ENCODE peak calls at places on chromosome 18, in ten cellular contexts. One of them, this sample, is unnamed.

GRCh38 chr18:55982992-55983391 is 395.0 kb upstream of the TCF4 start:
- DNase-seq in GM12878: no peak
- DNase-seq in kidney epithelial cell: no peak
- DNase-seq in left lung: no peak
- DNase-seq in mucosa of descending colon: no peak
- DNase-seq in endodermal cell: peak; percentile 56
- DNase-seq in psoas muscle: no peak
- DNase-seq in tibial nerve: no peak
- DNase-seq in heart left ventricle: no peak
- DNase-seq in tibial artery: no peak
- DNase-seq in this sample: no peak

GRCh38 chr18:31217038-31217437 is 54.4 kb upstream of the DSC1 start:
- DNase-seq in endodermal cell: peak; percentile 59
- DNase-seq in heart left ventricle: no peak
- DNase-seq in tibial nerve: no peak
- DNase-seq in GM12878: no peak
- DNase-seq in tibial artery: no peak
- DNase-seq in mucosa of descending colon: no peak
- DNase-seq in left lung: no peak
- DNase-seq in psoas muscle: no peak
- DNase-seq in kidney epithelial cell: no peak
- DNase-seq in this sample: no peak

GRCh38 chr18:4511166-4511565 is 56.1 kb upstream of the DLGAP1 start:
- DNase-seq in heart left ventricle: no peak
- DNase-seq in mucosa of descending colon: no peak
- DNase-seq in left lung: no peak
- DNase-seq in GM12878: no peak
- DNase-seq in tibial nerve: no peak
- DNase-seq in kidney epithelial cell: no peak
- DNase-seq in endodermal cell: peak; percentile 49
- DNase-seq in psoas muscle: no peak
- DNase-seq in tibial artery: no peak
- DNase-seq in this sample: peak; percentile 5

GRCh38 chr18:43139288-43139946 is 23.9 kb upstream of the RIT2 start:
- DNase-seq in heart left ventricle: no peak
- DNase-seq in tibial artery: no peak
- DNase-seq in endodermal cell: no peak
- DNase-seq in kidney epithelial cell: no peak
- DNase-seq in mucosa of descending colon: peak; percentile 40
- DNase-seq in GM12878: no peak
- DNase-seq in tibial nerve: no peak
- DNase-seq in left lung: no peak
- DNase-seq in psoas muscle: no peak
- DNase-seq in this sample: no peak

GRCh38 chr18:22999212-22999611 is 66.1 kb downstream of the RBBP8 start:
- DNase-seq in mucosa of descending colon: no peak
- DNase-seq in psoas muscle: no peak
- DNase-seq in endodermal cell: no peak
- DNase-seq in left lung: no peak
- DNase-seq in GM12878: no peak
- DNase-seq in kidney epithelial cell: no peak
- DNase-seq in heart left ventricle: no peak
- DNase-seq in tibial nerve: no peak
- DNase-seq in tibial artery: no peak
- DNase-seq in this sample: no peak

GRCh38 chr18:248053-248452 is 19.8 kb downstream of the THOC1 start:
- DNase-seq in psoas muscle: no peak
- DNase-seq in left lung: no peak
- DNase-seq in tibial artery: no peak
- DNase-seq in GM12878: no peak
- DNase-seq in tibial nerve: no peak
- DNase-seq in mucosa of descending colon: no peak
- DNase-seq in heart left ventricle: no peak
- DNase-seq in kidney epithelial cell: no peak
- DNase-seq in endodermal cell: no peak
- DNase-seq in this sample: no peak

GRCh38 chr18:22172594-22173049 is 3.2 kb downstream of the GATA6 start:
- DNase-seq in endodermal cell: peak; percentile 59
- DNase-seq in heart left ventricle: no peak
- DNase-seq in GM12878: no peak
- DNase-seq in tibial nerve: no peak
- DNase-seq in kidney epithelial cell: no peak
- DNase-seq in psoas muscle: no peak
- DNase-seq in mucosa of descending colon: no peak
- DNase-seq in left lung: peak; percentile 47
- DNase-seq in tibial artery: peak; percentile 40
- DNase-seq in this sample: no peak

GRCh38 chr18:73509460-73509859 is 638.2 kb downstream of the FBXO15 start:
- DNase-seq in kidney epithelial cell: no peak
- DNase-seq in mucosa of descending colon: no peak
- DNase-seq in psoas muscle: no peak
- DNase-seq in tibial artery: no peak
- DNase-seq in endodermal cell: no peak
- DNase-seq in left lung: no peak
- DNase-seq in heart left ventricle: no peak
- DNase-seq in GM12878: no peak
- DNase-seq in tibial nerve: no peak
- DNase-seq in this sample: no peak

GRCh38 chr18:13286456-13287125 is 68.0 kb downstream of the LDLRAD4 start:
- DNase-seq in psoas muscle: no peak
- DNase-seq in GM12878: no peak
- DNase-seq in kidney epithelial cell: no peak
- DNase-seq in mucosa of descending colon: no peak
- DNase-seq in left lung: no peak
- DNase-seq in endodermal cell: no peak
- DNase-seq in tibial nerve: no peak
- DNase-seq in heart left ventricle: no peak
- DNase-seq in tibial artery: no peak
- DNase-seq in this sample: no peak

DNA sequence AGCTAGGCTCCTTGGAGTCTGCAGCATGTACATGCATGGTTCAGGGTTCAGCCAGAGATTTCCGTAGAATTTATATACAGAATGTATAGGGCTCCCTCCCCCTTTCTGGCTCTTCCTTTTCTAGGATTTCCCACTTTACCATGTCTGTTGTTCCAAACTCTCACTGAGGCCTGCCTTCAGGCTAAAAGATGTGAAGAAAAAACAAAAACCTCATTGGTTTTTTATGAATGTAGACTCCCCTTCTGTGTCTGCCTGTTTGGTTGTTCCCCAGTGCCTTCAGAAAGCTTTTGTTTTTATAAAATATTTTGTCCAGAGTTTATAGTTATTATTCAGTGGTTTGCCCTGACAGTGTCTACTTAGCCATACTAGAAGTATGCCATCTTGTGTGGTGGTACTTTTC is 3.6 kb downstream of the NDUFV2 start:
- DNase-seq in psoas muscle: no peak
- DNase-seq in GM12878: no peak
- DNase-seq in endodermal cell: no peak
- DNase-seq in tibial nerve: no peak
- DNase-seq in left lung: no peak
- DNase-seq in heart left ventricle: no peak
- DNase-seq in mucosa of descending colon: no peak
- DNase-seq in kidney epithelial cell: no peak
- DNase-seq in tibial artery: no peak
- DNase-seq in this sample: no peak
- TF ChIP-seq CTCF in psoas muscle: no peak
- TF ChIP-seq CTCF in GM12878: no peak
- TF ChIP-seq CTCF in endodermal cell: no peak
- TF ChIP-seq CTCF in tibial nerve: no peak
- TF ChIP-seq CTCF in left lung: no peak
- TF ChIP-seq CTCF in heart left ventricle: no peak
- TF ChIP-seq CTCF in mucosa of descending colon: no peak
- TF ChIP-seq CTCF in kidney epithelial cell: no peak
- TF ChIP-seq CTCF in tibial artery: no peak
- TF ChIP-seq CTCF in this sample: no peak

GRCh38 chr18:9552616-9553015 is 61.7 kb downstream of the PPP4R1 start:
- DNase-seq in tibial nerve: no peak
- DNase-seq in left lung: no peak
- DNase-seq in heart left ventricle: no peak
- DNase-seq in psoas muscle: no peak
- DNase-seq in GM12878: no peak
- DNase-seq in endodermal cell: no peak
- DNase-seq in tibial artery: no peak
- DNase-seq in mucosa of descending colon: no peak
- DNase-seq in kidney epithelial cell: no peak
- DNase-seq in this sample: no peak
- H3K36me3 ChIP-seq in tibial nerve: peaks cover 99% of the 10 kb centered on the region
- H3K36me3 ChIP-seq in left lung: peaks cover 100% of the 10 kb centered on the region
- H3K36me3 ChIP-seq in heart left ventricle: peaks cover 100% of the 10 kb centered on the region
- H3K36me3 ChIP-seq in psoas muscle: peaks cover 8% of the 10 kb centered on the region
- H3K36me3 ChIP-seq in GM12878: peaks cover 23% of the 10 kb centered on the region
- H3K36me3 ChIP-seq in endodermal cell: peaks cover 93% of the 10 kb centered on the region
- H3K36me3 ChIP-seq in tibial artery: peaks cover 98% of the 10 kb centered on the region
- H3K36me3 ChIP-seq in mucosa of descending colon: peaks cover 22% of the 10 kb centered on the region
- H3K36me3 ChIP-seq in kidney epithelial cell: peaks cover 1% of the 10 kb centered on the region
- H3K36me3 ChIP-seq in this sample: peaks cover 5% of the 10 kb centered on the region

GRCh38 chr18:29648891-29649290 is 1393.7 kb downstream of the DSC3 start:
- DNase-seq in psoas muscle: no peak
- DNase-seq in heart left ventricle: no peak
- DNase-seq in left lung: no peak
- DNase-seq in tibial nerve: no peak
- DNase-seq in GM12878: no peak
- DNase-seq in tibial artery: no peak
- DNase-seq in mucosa of descending colon: no peak
- DNase-seq in kidney epithelial cell: no peak
- DNase-seq in endodermal cell: no peak
- DNase-seq in this sample: no peak

GRCh38 chr18:29653816-29654215 is 1388.7 kb downstream of the DSC3 start:
- DNase-seq in mucosa of descending colon: no peak
- DNase-seq in endodermal cell: no peak
- DNase-seq in left lung: no peak
- DNase-seq in GM12878: no peak
- DNase-seq in heart left ventricle: no peak
- DNase-seq in kidney epithelial cell: no peak
- DNase-seq in tibial artery: no peak
- DNase-seq in psoas muscle: no peak
- DNase-seq in tibial nerve: no peak
- DNase-seq in this sample: no peak

GRCh38 chr18:29652797-29653196 is 1389.7 kb downstream of the DSC3 start:
- DNase-seq in tibial nerve: no peak
- DNase-seq in GM12878: no peak
- DNase-seq in psoas muscle: no peak
- DNase-seq in tibial artery: no peak
- DNase-seq in heart left ventricle: no peak
- DNase-seq in mucosa of descending colon: no peak
- DNase-seq in kidney epithelial cell: no peak
- DNase-seq in endodermal cell: no peak
- DNase-seq in left lung: no peak
- DNase-seq in this sample: no peak

GRCh38 chr18:29647700-29648099 is 1394.8 kb downstream of the DSC3 start:
- DNase-seq in tibial artery: no peak
- DNase-seq in left lung: no peak
- DNase-seq in psoas muscle: no peak
- DNase-seq in kidney epithelial cell: no peak
- DNase-seq in mucosa of descending colon: no peak
- DNase-seq in endodermal cell: no peak
- DNase-seq in tibial nerve: no peak
- DNase-seq in GM12878: no peak
- DNase-seq in heart left ventricle: no peak
- DNase-seq in this sample: no peak

DNA sequence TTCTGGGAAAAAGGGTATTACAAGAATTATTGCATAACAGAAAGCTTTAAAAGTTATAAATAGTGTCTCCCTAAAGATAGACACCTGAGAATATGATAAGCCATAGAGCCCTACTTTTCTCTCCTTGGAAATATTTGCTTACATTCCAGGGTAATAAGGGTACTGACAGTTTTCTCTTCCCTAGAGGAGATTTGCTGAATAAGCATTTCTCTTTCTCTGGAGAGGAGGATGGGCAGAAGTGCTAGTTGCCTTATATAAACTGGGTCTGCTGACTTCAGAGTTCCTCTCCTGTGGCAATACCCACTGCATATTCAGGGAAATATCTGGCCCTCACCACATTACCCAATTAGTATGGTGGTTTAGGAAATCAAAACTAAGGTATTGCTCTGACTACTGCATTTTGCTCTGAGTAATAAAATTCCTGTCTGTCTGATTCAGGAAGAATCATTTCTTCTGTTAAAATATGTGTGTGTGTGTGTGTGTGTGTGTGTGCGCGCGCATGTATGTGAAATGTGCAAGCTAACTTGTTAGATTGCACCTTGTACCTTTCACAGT is 1391.3 kb downstream of the DSC3 start:
- DNase-seq in tibial nerve: no peak
- DNase-seq in left lung: no peak
- DNase-seq in psoas muscle: no peak
- DNase-seq in endodermal cell: no peak
- DNase-seq in mucosa of descending colon: no peak
- DNase-seq in kidney epithelial cell: peak; percentile 28
- DNase-seq in heart left ventricle: no peak
- DNase-seq in tibial artery: no peak
- DNase-seq in GM12878: no peak
- DNase-seq in this sample: no peak
- TF ChIP-seq CTCF in tibial nerve: no peak
- TF ChIP-seq CTCF in left lung: no peak
- TF ChIP-seq CTCF in psoas muscle: no peak
- TF ChIP-seq CTCF in endodermal cell: no peak
- TF ChIP-seq CTCF in mucosa of descending colon: no peak
- TF ChIP-seq CTCF in kidney epithelial cell: no peak
- TF ChIP-seq CTCF in heart left ventricle: no peak
- TF ChIP-seq CTCF in tibial artery: no peak
- TF ChIP-seq CTCF in GM12878: no peak
- TF ChIP-seq CTCF in this sample: no peak

GRCh38 chr18:7325126-7325430 is 94.2 kb downstream of the LRRC30 start:
- DNase-seq in kidney epithelial cell: no peak
- DNase-seq in left lung: no peak
- DNase-seq in psoas muscle: no peak
- DNase-seq in GM12878: no peak
- DNase-seq in tibial artery: no peak
- DNase-seq in endodermal cell: no peak
- DNase-seq in mucosa of descending colon: no peak
- DNase-seq in heart left ventricle: no peak
- DNase-seq in tibial nerve: no peak
- DNase-seq in this sample: no peak

GRCh38 chr18:7317804-7318231 is 86.9 kb downstream of the LRRC30 start:
- DNase-seq in tibial nerve: no peak
- DNase-seq in heart left ventricle: no peak
- DNase-seq in endodermal cell: no peak
- DNase-seq in kidney epithelial cell: peak; percentile 53
- DNase-seq in mucosa of descending colon: no peak
- DNase-seq in psoas muscle: no peak
- DNase-seq in tibial artery: no peak
- DNase-seq in left lung: no peak
- DNase-seq in GM12878: no peak
- DNase-seq in this sample: no peak

GRCh38 chr18:7319161-7319560 is 88.3 kb downstream of the LRRC30 start:
- DNase-seq in tibial nerve: no peak
- DNase-seq in left lung: no peak
- DNase-seq in tibial artery: no peak
- DNase-seq in mucosa of descending colon: no peak
- DNase-seq in kidney epithelial cell: no peak
- DNase-seq in psoas muscle: no peak
- DNase-seq in GM12878: no peak
- DNase-seq in endodermal cell: no peak
- DNase-seq in heart left ventricle: no peak
- DNase-seq in this sample: no peak

DNA sequence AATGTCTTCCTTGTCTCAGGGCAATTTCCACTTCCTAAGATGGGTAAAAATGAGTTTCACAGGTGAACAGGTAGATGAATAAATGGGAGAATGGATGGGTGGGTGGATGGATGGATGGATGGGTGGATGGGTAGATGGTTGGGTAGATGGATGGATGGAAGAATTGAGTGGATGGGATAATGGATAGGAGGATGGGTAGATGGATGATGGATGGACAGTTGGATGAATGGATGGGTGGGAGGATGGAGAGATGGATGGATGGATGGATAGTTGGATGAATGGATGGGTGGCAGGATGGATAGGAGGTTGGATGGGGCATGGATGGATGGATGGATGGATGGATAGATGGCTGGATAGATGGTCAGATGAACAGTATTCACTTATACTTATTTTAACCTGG is 90.9 kb downstream of the LRRC30 start:
- DNase-seq in endodermal cell: no peak
- DNase-seq in psoas muscle: no peak
- DNase-seq in mucosa of descending colon: no peak
- DNase-seq in heart left ventricle: no peak
- DNase-seq in left lung: no peak
- DNase-seq in tibial artery: no peak
- DNase-seq in GM12878: no peak
- DNase-seq in tibial nerve: no peak
- DNase-seq in kidney epithelial cell: no peak
- DNase-seq in this sample: no peak
- H3K36me3 ChIP-seq in endodermal cell: no peaks in the 10 kb centered on the region
- H3K36me3 ChIP-seq in psoas muscle: no peaks in the 10 kb centered on the region
- H3K36me3 ChIP-seq in mucosa of descending colon: no peaks in the 10 kb centered on the region
- H3K36me3 ChIP-seq in heart left ventricle: no peaks in the 10 kb centered on the region
- H3K36me3 ChIP-seq in left lung: no peaks in the 10 kb centered on the region
- H3K36me3 ChIP-seq in tibial artery: no peaks in the 10 kb centered on the region
- H3K36me3 ChIP-seq in GM12878: no peaks in the 10 kb centered on the region
- H3K36me3 ChIP-seq in tibial nerve: no peaks in the 10 kb centered on the region
- H3K36me3 ChIP-seq in kidney epithelial cell: no peaks in the 10 kb centered on the region
- H3K36me3 ChIP-seq in this sample: no peaks in the 10 kb centered on the region